ENCODE peak calls at places on chromosomes 2 and 18, in seven cellular contexts. L is A172; K is HFF-Myc; U is KBM-7; Y is activated CD4-positive, alpha-beta T cell treated with anti-CD3 and anti-CD28 coated beads for 48 hours; C is NCI-H1105; V is SJSA1. J is an unnamed sample.

GRCh38 chr18:50638623-50639398 is 78.9 kb downstream of the MAPK4 start:
- DNase-seq in K (no peak), V (no peak), L (no peak), C (peak), U (no peak), Y (no peak), J (no peak)

GRCh38 chr2:197784956-197785941 is at the start of gene BOLL:
- DNase-seq in K (no peak), U (no peak), Y (no peak), L (no peak), V (no peak), C (no peak), J (no peak)

GRCh38 chr18:67194886-67195285 is 321.6 kb downstream of the DSEL start:
- DNase-seq in V (no peak), L (no peak), U (no peak), C (no peak), K (no peak), Y (no peak), J (no peak)

GRCh38 chr2:56940054-56940453 is 756.3 kb downstream of the CCDC85A start:
- DNase-seq in K (no peak), C (no peak), V (no peak), Y (no peak), L (no peak), U (no peak), J (no peak)

GRCh38 chr2:203177361-203177760 is 61.5 kb upstream of the CYP20A1 start:
- DNase-seq in K (peak), C (no peak), L (peak), U (no peak), V (no peak), Y (no peak), J (no peak)

GRCh38 chr18:3140342-3140741 is 79.4 kb downstream of the MYOM1 start:
- DNase-seq in K (no peak), Y (no peak), C (no peak), L (no peak), U (no peak), V (no peak), J (no peak)

GRCh38 chr2:61557386-61557785 is 19.2 kb upstream of the XPO1 start:
- DNase-seq in Y (no peak), V (no peak), L (no peak), U (no peak), K (no peak), C (no peak), J (no peak)

GRCh38 chr2:98460573-98461560 is 16.2 kb downstream of the INPP4A start:
- DNase-seq in L (no peak), C (no peak), K (no peak), U (no peak), V (no peak), Y (peak), J (no peak)

GRCh38 chr18:46660955-46661749 is 4.1 kb upstream of the LOXHD1 start:
- DNase-seq in C (no peak), L (peak), Y (no peak), V (no peak), U (no peak), K (no peak), J (no peak)

GRCh38 chr2:15521782-15522181 is 39.4 kb downstream of the NBAS start:
- DNase-seq in U (no peak), K (peak), C (no peak), Y (no peak), L (no peak), V (no peak), J (no peak)

GRCh38 chr2:118881490-118882129 is 34.2 kb upstream of the EN1 start:
- DNase-seq in U (peak), L (peak), C (peak), Y (peak), V (peak), K (no peak), J (peak)

GRCh38 chr18:74194691-74195090 is 46.4 kb downstream of the TIMM21 start:
- DNase-seq in U (no peak), V (no peak), K (no peak), Y (no peak), C (no peak), L (no peak), J (no peak)

GRCh38 chr2:7020059-7020458 is 102.8 kb downstream of the RNF144A start:
- DNase-seq in V (no peak), L (no peak), C (no peak), Y (no peak), K (no peak), U (no peak), J (no peak)

GRCh38 chr18:5052491-5052890 is 144.6 kb downstream of the AKAIN1 start:
- DNase-seq in L (no peak), C (no peak), V (no peak), Y (no peak), K (no peak), U (no peak), J (no peak)

GRCh38 chr18:79903071-79903635 is 48.3 kb downstream of the SLC66A2 start:
- DNase-seq in L (no peak), U (no peak), V (no peak), K (no peak), C (no peak), Y (no peak), J (no peak)

GRCh38 chr2:189669913-189670312 is 4.6 kb upstream of the ANKAR start:
- DNase-seq in U (no peak), K (no peak), C (no peak), V (no peak), L (no peak), Y (no peak), J (no peak)

GRCh38 chr18:75178376-75178775 is 30.6 kb downstream of the PTGR3 start:
- DNase-seq in U (no peak), L (no peak), V (no peak), C (no peak), K (no peak), Y (no peak), J (no peak)

GRCh38 chr18:79560861-79561210 is 118.8 kb upstream of the CTDP1 start:
- DNase-seq in V (peak), U (no peak), Y (no peak), L (no peak), C (no peak), K (no peak), J (no peak)

GRCh38 chr2:210480079-210480478 is 3.5 kb upstream of the LANCL1 start:
- DNase-seq in V (no peak), L (no peak), U (no peak), Y (no peak), K (no peak), C (no peak), J (no peak)

GRCh38 chr18:1488957-1489356 is 584.3 kb downstream of the ADCYAP1 start:
- DNase-seq in Y (no peak), K (no peak), V (no peak), L (no peak), U (no peak), C (peak), J (no peak)

GRCh38 chr18:79377187-79377891 is 18.4 kb upstream of the NFATC1 start:
- DNase-seq in U (no peak), V (no peak), K (no peak), Y (no peak), L (no peak), C (no peak), J (no peak)

GRCh38 chr2:127074936-127075335 is 32.0 kb downstream of the BIN1 start:
- DNase-seq in L (no peak), C (no peak), V (no peak), Y (no peak), K (no peak), U (no peak), J (no peak)

GRCh38 chr2:229539628-229540027 is 174.7 kb downstream of the DNER start:
- DNase-seq in U (no peak), Y (no peak), V (no peak), L (peak), K (no peak), C (no peak), J (no peak)

GRCh38 chr2:172806426-172807008 is 70.9 kb downstream of the RAPGEF4 start:
- DNase-seq in L (peak), Y (no peak), V (peak), K (peak), C (peak), U (peak), J (no peak)

GRCh38 chr18:61606068-61606660 is 272.9 kb downstream of the CDH20 start:
- DNase-seq in C (no peak), K (no peak), V (peak), L (peak), U (no peak), Y (no peak), J (no peak)

GRCh38 chr18:13572721-13573120 is 153.6 kb downstream of the FAM210A start:
- DNase-seq in U (no peak), C (no peak), Y (no peak), K (no peak), V (no peak), L (no peak), J (no peak)

GRCh38 chr2:8296340-8296739 is 385.5 kb upstream of the ID2 start:
- DNase-seq in U (no peak), L (peak), C (no peak), K (no peak), V (no peak), Y (peak), J (no peak)

GRCh38 chr2:168079236-168079635 is 168.2 kb downstream of the STK39 start:
- DNase-seq in K (no peak), L (no peak), C (no peak), Y (no peak), V (no peak), U (no peak), J (no peak)

GRCh38 chr2:172833898-172834297 is 98.3 kb downstream of the RAPGEF4 start:
- DNase-seq in Y (no peak), L (no peak), K (no peak), C (no peak), U (no peak), V (no peak), J (no peak)

GRCh38 chr2:12412898-12413305 is 303.8 kb upstream of the TRIB2 start:
- DNase-seq in L (peak), V (peak), U (no peak), Y (peak), C (no peak), K (no peak), J (no peak)

GRCh38 chr2:74349889-74350288 is 6.7 kb upstream of the SLC4A5 start:
- DNase-seq in L (no peak), Y (no peak), K (no peak), U (no peak), C (no peak), V (no peak), J (no peak)

GRCh38 chr2:168272225-168272624 is 24.8 kb upstream of the STK39 start:
- DNase-seq in Y (no peak), V (no peak), U (no peak), C (peak), K (no peak), L (no peak), J (no peak)

GRCh38 chr2:86280191-86280667 is 57.2 kb downstream of the REEP1 start:
- DNase-seq in U (no peak), C (no peak), V (no peak), Y (no peak), K (no peak), L (peak), J (no peak)

GRCh38 chr2:189336276-189336975 is 104.8 kb upstream of the WDR75 start:
- DNase-seq in V (no peak), Y (no peak), L (no peak), C (no peak), U (no peak), K (no peak), J (no peak)

GRCh38 chr2:121197369-121198091 is 87.5 kb downstream of the TFCP2L1 start:
- DNase-seq in K (peak), U (no peak), V (peak), C (no peak), L (peak), Y (no peak), J (no peak)

J was measured in glomerular endothelial cell.